ENCODE peak calls at places on chromosome 13, in six cellular contexts. G is AG04450, E is uterus, M is PC-3, U is cardiac muscle cell, J is vagina. Z is an unnamed sample. For H3K27me3, the result is how much of the 10 kb centered on the place peaks cover.

GRCh38 chr13:78192721-78193120 is 274.1 kb upstream of the EDNRB start:
- DNase-seq in G (peak), E (no peak), M (peak), U (no peak), J (no peak), Z (no peak)

GRCh38 chr13:37995052-37995451 is 125.5 kb upstream of the TRPC4 start:
- DNase-seq in G (no peak), E (no peak), M (no peak), U (no peak), J (no peak), Z (no peak)

GRCh38 chr13:30308548-30308947 is 1.2 kb upstream of the KATNAL1 start:
- DNase-seq in G (no peak), E (no peak), M (no peak), U (peak), J (no peak), Z (no peak)

GRCh38 chr13:74062933-74063332 is 71.3 kb downstream of the KLF12 start:
- DNase-seq in G (no peak), E (peak), M (no peak), U (peak), J (no peak), Z (peak)

GRCh38 chr13:28819748-28820098 is 416 bp upstream of the MTUS2 start:
- DNase-seq in G (no peak), E (no peak), M (peak), U (peak), J (no peak), Z (peak)

GRCh38 chr13:27587083-27587482 is 33.2 kb downstream of the LNX2 start:
- DNase-seq in G (no peak), E (no peak), M (no peak), U (no peak), J (no peak), Z (no peak)

GRCh38 chr13:74747186-74747955 is 613.2 kb upstream of the KLF12 start:
- DNase-seq in G (no peak), E (no peak), M (no peak), U (no peak), J (no peak), Z (no peak)

GRCh38 chr13:77696863-77697207 is 652 bp upstream of the SLAIN1 start:
- DNase-seq in G (no peak), E (no peak), M (no peak), U (no peak), J (no peak), Z (no peak)

GRCh38 chr13:49649244-49649962 is 21.1 kb downstream of the ARL11 start:
- DNase-seq in G (no peak), E (no peak), M (peak), U (peak), J (no peak), Z (no peak)

GRCh38 chr13:65724261-65724660 is 1505.9 kb downstream of the PCDH9 start:
- DNase-seq in G (no peak), E (no peak), M (no peak), U (no peak), J (no peak), Z (peak)

GRCh38 chr13:91036886-91037285 is 310.6 kb upstream of the MIR17HG start:
- DNase-seq in G (no peak), E (no peak), M (no peak), U (no peak), J (no peak), Z (no peak)

GRCh38 chr13:94660695-94661324 is 51.5 kb downstream of the SOX21 start:
- DNase-seq in G (no peak), E (no peak), M (peak), U (no peak), J (no peak), Z (no peak)

GRCh38 chr13:50712469-50712868 is 131.0 kb downstream of the DLEU7 start:
- DNase-seq in G (no peak), E (no peak), M (no peak), U (no peak), J (no peak), Z (no peak)

GRCh38 chr13:54356849-54357248 is 1328.2 kb downstream of the OLFM4 start:
- DNase-seq in G (no peak), E (no peak), M (no peak), U (no peak), J (no peak), Z (no peak)

GRCh38 chr13:80070024-80070703 is 270.8 kb downstream of the SPRY2 start:
- DNase-seq in G (no peak), E (no peak), M (no peak), U (no peak), J (no peak), Z (no peak)

GRCh38 chr13:107516517-107516916 is 698.8 kb downstream of the LIG4 start:
- DNase-seq in G (no peak), E (no peak), M (no peak), U (no peak), J (no peak), Z (peak)

GRCh38 chr13:61148691-61149332 is 266.8 kb downstream of the PCDH20 start:
- DNase-seq in G (no peak), E (no peak), M (no peak), U (no peak), J (no peak), Z (no peak)

GRCh38 chr13:73428137-73428536 is 369.3 kb downstream of the KLF5 start:
- DNase-seq in G (peak), E (no peak), M (peak), U (no peak), J (no peak), Z (no peak)

GRCh38 chr13:46934749-46935148 is 37.9 kb upstream of the HTR2A start:
- DNase-seq in G (no peak), E (no peak), M (no peak), U (no peak), J (no peak), Z (no peak)

GRCh38 chr13:42041684-42042035 is 6.8 kb upstream of the DGKH start:
- DNase-seq in G (no peak), E (peak), M (peak), U (peak), J (no peak), Z (peak)

GRCh38 chr13:44035400-44035799 is 155.7 kb downstream of the LACC1 start:
- DNase-seq in G (no peak), E (no peak), M (no peak), U (no peak), J (no peak), Z (no peak)

DNA sequence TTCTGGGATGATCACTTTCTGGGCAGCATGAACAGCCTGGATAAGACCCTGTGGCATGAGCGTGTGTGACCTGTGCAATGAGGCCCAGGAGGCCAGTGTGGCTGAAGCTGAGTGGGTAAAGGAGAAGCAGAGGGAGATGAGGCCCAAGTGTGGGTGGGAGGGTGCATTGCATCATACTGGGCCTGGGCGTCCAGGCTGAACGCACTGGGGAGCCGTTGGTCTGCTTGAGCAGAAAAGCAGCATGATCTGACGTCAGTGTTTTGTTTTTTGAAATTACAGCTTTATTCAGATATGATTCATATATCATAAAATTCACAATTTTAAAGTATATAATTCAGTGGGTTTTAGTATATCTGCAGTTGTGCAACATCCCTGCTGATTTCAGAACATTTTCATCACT is 409.7 kb downstream of the HS6ST3 start:
- DNase-seq in G (no peak), E (no peak), M (no peak), U (no peak), J (no peak), Z (peak)
- H3K27me3 ChIP-seq in G (under half), E (under half), M (under half), U (under half), J (under half), Z (under half)

GRCh38 chr13:21973437-21974125 is 302.7 kb downstream of the FGF9 start:
- DNase-seq in G (no peak), E (no peak), M (no peak), U (no peak), J (no peak), Z (no peak)

GRCh38 chr13:21970918-21971317 is 300.0 kb downstream of the FGF9 start:
- DNase-seq in G (no peak), E (no peak), M (no peak), U (no peak), J (no peak), Z (no peak)

GRCh38 chr13:21970172-21970571 is 299.3 kb downstream of the FGF9 start:
- DNase-seq in G (no peak), E (no peak), M (no peak), U (no peak), J (no peak), Z (no peak)

GRCh38 chr13:21974741-21975140 is 303.9 kb downstream of the FGF9 start:
- DNase-seq in G (no peak), E (no peak), M (no peak), U (no peak), J (no peak), Z (no peak)

DNA sequence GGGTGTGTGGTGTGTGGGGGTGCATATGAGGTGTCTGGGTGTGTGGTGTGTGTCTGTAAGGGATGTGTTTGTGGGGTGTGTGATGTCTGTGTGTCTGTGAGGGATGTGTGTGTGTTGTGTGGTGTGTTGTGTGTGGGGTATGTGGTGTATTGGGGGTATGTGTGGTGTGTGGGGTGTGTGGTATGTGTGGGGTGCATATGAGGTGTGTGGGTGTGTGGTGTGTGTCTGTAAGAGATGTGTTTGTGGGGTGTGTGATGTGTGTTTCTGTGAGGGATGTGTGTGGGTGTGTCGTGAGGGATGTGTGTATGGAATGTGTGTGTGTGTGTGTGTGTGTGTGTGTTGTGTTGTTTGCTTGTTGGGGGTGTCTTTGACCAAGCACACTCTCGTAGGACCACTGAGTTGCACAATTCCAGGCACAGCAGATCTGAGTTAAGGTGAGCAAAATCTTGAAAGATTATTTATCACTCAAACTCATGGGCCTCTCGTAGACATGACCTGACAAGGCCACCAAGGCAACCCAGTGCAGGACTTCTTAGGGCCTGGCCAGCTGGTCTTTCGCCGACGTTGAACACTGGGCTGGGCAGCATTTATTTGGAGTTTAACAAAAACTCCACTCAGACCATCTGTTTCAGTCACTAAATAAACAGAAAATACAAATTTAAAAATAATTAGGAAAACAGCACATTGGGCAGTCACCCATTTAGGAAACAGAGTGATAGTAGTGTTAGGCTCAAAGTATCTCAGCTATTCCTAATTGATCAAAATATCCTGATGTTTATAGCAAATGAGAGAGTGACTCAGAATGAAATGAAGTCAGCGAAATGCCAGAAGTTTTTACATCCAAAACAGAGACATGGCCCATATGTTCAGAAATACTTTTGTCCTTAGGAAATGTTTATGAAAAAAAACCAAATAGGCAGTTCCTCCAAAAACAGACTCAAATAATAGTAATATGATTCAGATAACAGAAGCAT is 301.1 kb downstream of the FGF9 start:
- DNase-seq in G (peak), E (no peak), M (no peak), U (no peak), J (no peak), Z (peak)
- H3K27me3 ChIP-seq in G (under half), E (under half), M (under half), U (under half), J (under half), Z (under half)

GRCh38 chr13:99959127-99959529 is 12.4 kb downstream of the ZIC5 start:
- DNase-seq in G (no peak), E (no peak), M (no peak), U (no peak), J (no peak), Z (no peak)
- H3K27me3 ChIP-seq in G (half or more), E (half or more), M (half or more), U (half or more), J (under half), Z (under half)

GRCh38 chr13:111561091-111561778 is 240.8 kb downstream of the TEX29 start:
- DNase-seq in G (no peak), E (no peak), M (no peak), U (no peak), J (no peak), Z (no peak)
- H3K27me3 ChIP-seq in G (under half), E (under half), M (half or more), U (under half), J (under half), Z (under half)

GRCh38 chr13:111929036-111929616 is 137.8 kb upstream of the SOX1 start:
- DNase-seq in G (no peak), E (no peak), M (no peak), U (no peak), J (no peak), Z (no peak)
- H3K27me3 ChIP-seq in G (under half), E (under half), M (under half), U (under half), J (under half), Z (under half)

DNA sequence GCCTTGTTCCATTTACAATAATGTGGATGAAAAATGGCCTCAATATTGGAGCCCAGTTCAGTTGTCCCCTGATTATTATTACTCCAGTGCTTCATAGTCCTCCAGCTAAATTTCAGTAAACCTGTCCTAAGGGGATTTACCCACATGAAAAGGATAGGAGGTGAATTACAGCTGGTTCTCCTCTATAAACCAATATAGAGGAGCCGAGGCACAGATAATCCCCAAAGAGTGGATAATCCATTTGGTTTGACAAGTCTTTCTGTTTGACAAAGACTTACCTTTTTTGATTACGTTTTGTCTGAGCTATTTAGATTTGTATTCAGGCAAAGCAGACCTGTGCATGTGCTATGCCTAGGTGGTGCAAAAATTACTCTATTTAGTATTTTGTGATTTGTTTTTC is 2.7 kb downstream of the CNMD start:
- DNase-seq in G (no peak), E (no peak), M (no peak), U (no peak), J (no peak), Z (no peak)
- H3K27me3 ChIP-seq in G (under half), E (under half), M (under half), U (under half), J (under half), Z (under half)

GRCh38 chr13:105193026-105193425 is 1342.4 kb downstream of the EFNB2 start:
- DNase-seq in G (no peak), E (no peak), M (no peak), U (no peak), J (no peak), Z (peak)
- H3K27me3 ChIP-seq in G (under half), E (under half), M (under half), U (under half), J (under half), Z (under half)

GRCh38 chr13:106486287-106486686 is 49.2 kb downstream of the EFNB2 start:
- DNase-seq in G (no peak), E (no peak), M (no peak), U (no peak), J (no peak), Z (no peak)
- H3K27me3 ChIP-seq in G (under half), E (under half), M (under half), U (under half), J (under half), Z (under half)

GRCh38 chr13:75813323-75813722 is 177.2 kb downstream of the LMO7 start:
- DNase-seq in G (no peak), E (no peak), M (no peak), U (no peak), J (no peak), Z (no peak)
- H3K27me3 ChIP-seq in G (under half), E (under half), M (under half), U (under half), J (under half), Z (under half)

GRCh38 chr13:99993660-99994455 is 12.3 kb downstream of the ZIC2 start:
- DNase-seq in G (no peak), E (no peak), M (no peak), U (no peak), J (no peak), Z (peak)

GRCh38 chr13:99997702-99998219 is 16.2 kb downstream of the ZIC2 start:
- DNase-seq in G (no peak), E (no peak), M (no peak), U (no peak), J (no peak), Z (no peak)

GRCh38 chr13:99996177-99996705 is 14.7 kb downstream of the ZIC2 start:
- DNase-seq in G (no peak), E (no peak), M (no peak), U (no peak), J (no peak), Z (no peak)

GRCh38 chr13:99995104-99995502 is 13.5 kb downstream of the ZIC2 start:
- DNase-seq in G (no peak), E (no peak), M (no peak), U (no peak), J (no peak), Z (no peak)

GRCh38 chr13:99995503-99996176 is 14.1 kb downstream of the ZIC2 start:
- DNase-seq in G (no peak), E (no peak), M (no peak), U (no peak), J (no peak), Z (peak)
- H3K27me3 ChIP-seq in G (half or more), E (half or more), M (half or more), U (half or more), J (under half), Z (under half)

Z was measured in MG63.